ENCODE peak calls at places on chromosomes 12 and 14, in seven cellular contexts. E is germinal center; J is bronchial epithelial cell; T is stromal cell of bone marrow; X is adipocyte; Y is naive B cell; F is activated CD8-positive, alpha-beta memory T cell treated with anti-CD3 and anti-CD28 coated beads for 1 hour. R is an unnamed sample.

GRCh38 chr12:77932216-77932615 is 101.5 kb downstream of the NAV3 start:
- DNase-seq in F (no peak), E (no peak), X (no peak), J (no peak), Y (no peak), T (no peak), R (no peak)

GRCh38 chr14:95498622-95499353 is 17.7 kb downstream of the SYNE3 start:
- DNase-seq in X (no peak), E (no peak), F (no peak), J (no peak), T (no peak), Y (no peak), R (peak)

GRCh38 chr14:77730976-77731497 is 23.1 kb downstream of the SLIRP start:
- DNase-seq in J (no peak), Y (no peak), T (no peak), X (no peak), E (no peak), F (no peak), R (peak)

GRCh38 chr12:123111498-123112165 is 39.3 kb downstream of the PITPNM2 start:
- DNase-seq in Y (no peak), X (peak), J (no peak), F (no peak), T (no peak), E (no peak), R (peak)

GRCh38 chr12:24482882-24483604 is 465.9 kb downstream of the BCAT1 start:
- DNase-seq in F (no peak), J (peak), E (no peak), X (no peak), T (no peak), Y (no peak), R (peak)

GRCh38 chr12:120262852-120263724 is 2.4 kb downstream of the PXN start:
- DNase-seq in F (no peak), J (no peak), Y (no peak), E (no peak), T (no peak), X (peak), R (peak)

GRCh38 chr14:35341454-35342159 is 49.4 kb downstream of the PSMA6 start:
- DNase-seq in T (peak), F (peak), X (peak), Y (peak), E (no peak), J (peak), R (peak)

GRCh38 chr14:77761205-77761931 is 412 bp upstream of the SNW1 start:
- DNase-seq in X (peak), E (peak), Y (no peak), F (no peak), J (peak), T (peak), R (peak)

GRCh38 chr12:117051380-117051779 is 47.8 kb downstream of the TESC start:
- DNase-seq in X (no peak), E (no peak), J (no peak), T (no peak), F (no peak), Y (no peak), R (no peak)

GRCh38 chr14:52103416-52103815 is 34.6 kb upstream of the NID2 start:
- DNase-seq in J (no peak), T (no peak), Y (no peak), E (no peak), X (no peak), F (no peak), R (no peak)

GRCh38 chr12:127893875-127894635 is 372.9 kb upstream of the TMEM132C start:
- DNase-seq in T (no peak), Y (no peak), X (no peak), E (no peak), F (no peak), J (no peak), R (no peak)

GRCh38 chr14:98290596-98290995 is 981.4 kb downstream of the BCL11B start:
- DNase-seq in F (no peak), J (peak), Y (no peak), T (no peak), X (no peak), E (no peak), R (no peak)

GRCh38 chr14:95452176-95452889 is 64.1 kb downstream of the SYNE3 start:
- DNase-seq in X (no peak), T (no peak), J (peak), Y (no peak), F (no peak), E (peak), R (no peak)